ENCODE peak calls at places on chromosomes 3 and 15, in four cellular contexts. X is AG08396, B is activated T-cell treated with anti-CD3 and anti-CD28 coated beads for 1 hour, V is Right ventricle myocardium inferior. Y is an unnamed sample.

GRCh38 chr3:31288224-31288623 is 244.5 kb upstream of the STT3B start:
- DNase-seq in B (no peak), X (no peak), V (no peak), Y (no peak)

GRCh38 chr3:54691230-54691900 is 236.5 kb downstream of the LRTM1 start:
- DNase-seq in B (no peak), V (peak; percentile 63), X (no peak), Y (no peak)

GRCh38 chr3:125958511-125959316 is 10.3 kb upstream of the ROPN1B start:
- DNase-seq in V (no peak), B (no peak), X (peak; percentile 6), Y (no peak)

GRCh38 chr15:31481157-31481556 is 154.5 kb downstream of the KLF13 start:
- DNase-seq in X (no peak), V (no peak), B (no peak), Y (no peak)

GRCh38 chr3:157906627-157907026 is 199.6 kb downstream of the SHOX2 start:
- DNase-seq in V (no peak), X (peak; percentile 23), B (no peak), Y (no peak)

GRCh38 chr3:156160653-156161052 is 40.3 kb downstream of the KCNAB1 start:
- DNase-seq in X (no peak), V (no peak), B (no peak), Y (no peak)

GRCh38 chr3:124428372-124429128 is 301.7 kb upstream of the UMPS start:
- DNase-seq in V (no peak), X (no peak), B (no peak), Y (no peak)

GRCh38 chr3:16332904-16333426 is 68.0 kb downstream of the OXNAD1 start:
- DNase-seq in X (peak; percentile 25), V (no peak), B (no peak), Y (no peak)

GRCh38 chr3:128649264-128649663 is 1.4 kb downstream of the RPN1 start:
- DNase-seq in V (no peak), X (no peak), B (no peak), Y (no peak)

GRCh38 chr15:51368307-51368706 is 26.9 kb downstream of the GLDN start:
- DNase-seq in B (no peak), X (no peak), V (no peak), Y (no peak)

GRCh38 chr15:63473999-63474809 is 30.2 kb upstream of the USP3 start:
- DNase-seq in B (no peak), V (no peak), X (peak; percentile 46), Y (peak; percentile 24)

GRCh38 chr3:123143669-123144411 is 57.9 kb upstream of the SEC22A start:
- DNase-seq in X (peak; percentile 32), B (no peak), V (no peak), Y (no peak)

GRCh38 chr15:64452988-64453688 is 7.2 kb upstream of the ZNF609 start:
- DNase-seq in X (peak; percentile 15), V (no peak), B (no peak), Y (no peak)

GRCh38 chr3:152430223-152431002 is 161.7 kb downstream of the MBNL1 start:
- DNase-seq in V (no peak), B (no peak), X (no peak), Y (no peak)

GRCh38 chr15:67548862-67549651 is 6.6 kb downstream of the MAP2K5 start:
- DNase-seq in X (no peak), V (no peak), B (no peak), Y (no peak)

GRCh38 chr3:51711352-51712019 is 4.6 kb downstream of the GRM2 start:
- DNase-seq in B (no peak), V (no peak), X (peak; percentile 1), Y (no peak)

GRCh38 chr3:145767909-145768308 is 393.1 kb downstream of the PLOD2 start:
- DNase-seq in B (no peak), V (no peak), X (peak; percentile 3), Y (no peak)

GRCh38 chr3:194082596-194083220 is 53.2 kb upstream of the HES1 start:
- DNase-seq in X (no peak), V (no peak), B (no peak), Y (no peak)

GRCh38 chr3:126416943-126417342 is 22.2 kb downstream of the CFAP100 start:
- DNase-seq in B (no peak), V (no peak), X (no peak), Y (no peak)

GRCh38 chr3:168249539-168250414 is 154.1 kb upstream of the GOLIM4 start:
- DNase-seq in V (peak; percentile 88), X (peak; percentile 83), B (no peak), Y (no peak)

GRCh38 chr3:62065985-62066693 is 307.2 kb downstream of the FEZF2 start:
- DNase-seq in X (no peak), B (no peak), V (no peak), Y (no peak)

GRCh38 chr3:195411831-195412230 is 31.0 kb downstream of the ACAP2 start:
- DNase-seq in X (no peak), B (no peak), V (no peak), Y (no peak)

GRCh38 chr3:44079916-44080315 is 161.8 kb upstream of the TOPAZ1 start:
- DNase-seq in X (no peak), V (no peak), B (no peak), Y (no peak)

GRCh38 chr3:36907911-36908646 is 36.8 kb downstream of the TRANK1 start:
- DNase-seq in B (peak; percentile 54), V (peak; percentile 70), X (peak; percentile 46), Y (peak; percentile 59)

GRCh38 chr3:139574026-139574947 is 34.7 kb upstream of the RBP1 start:
- DNase-seq in X (no peak), B (no peak), V (peak; percentile 86), Y (no peak)

GRCh38 chr15:44782516-44782915 is 46.2 kb downstream of the TRIM69 start:
- DNase-seq in X (no peak), V (no peak), B (no peak), Y (no peak)

GRCh38 chr3:46318207-46318606 is 35.7 kb upstream of the CCR2 start:
- DNase-seq in B (no peak), X (no peak), V (no peak), Y (no peak)

GRCh38 chr15:82174471-82174870 is 88.1 kb downstream of the EFL1 start:
- DNase-seq in X (no peak), V (no peak), B (no peak), Y (no peak)

GRCh38 chr15:81023483-81024264 is 23.0 kb downstream of the TLNRD1 start:
- DNase-seq in X (peak; percentile 23), B (no peak), V (peak; percentile 89), Y (no peak)

GRCh38 chr15:23422946-23423708 is 23.9 kb downstream of the GOLGA6L2 start:
- DNase-seq in V (no peak), X (no peak), B (no peak), Y (no peak)

GRCh38 chr15:35308802-35309201 is 223.7 kb upstream of the NANOGP8 start:
- DNase-seq in X (peak; percentile 49), B (no peak), V (no peak), Y (no peak)

GRCh38 chr3:187662848-187663407 is 7.3 kb downstream of the SST start:
- DNase-seq in X (no peak), V (no peak), B (no peak), Y (no peak)

GRCh38 chr15:89666147-89666857 is 11.0 kb upstream of the KIF7 start:
- DNase-seq in B (no peak), X (no peak), V (no peak), Y (no peak)

GRCh38 chr3:50605901-50606326 is 5.7 kb downstream of the CISH start:
- DNase-seq in B (no peak), X (no peak), V (no peak), Y (no peak)

GRCh38 chr3:124097362-124098120 is 105.6 kb upstream of the ROPN1 start:
- DNase-seq in B (no peak), X (no peak), V (no peak), Y (no peak)

Y was measured in T-helper 9 cell.